ENCODE peak calls at places on chromosomes 16 and 17, in eight cellular contexts. Z is CD8-positive, alpha-beta memory T cell; Q is NCI-H510A treated with DMSO at 0.1 percent for 48 hours; O is activated T-helper 9 cell treated with anti-CD3 and anti-CD28 coated beads, Interleukin-2, amount 50 U/mL, for 16 hours; U is activated CD8-positive, alpha-beta memory T cell treated with anti-CD3 and anti-CD28 coated beads, Interleukin-2, amount 50 U/mL, for 48 hours; Y is activated CD8-positive, alpha-beta T cell treated with anti-CD3 and anti-CD28 coated beads, Interleukin-2, amount 10 ng/mL, durations not matched to agents 7 days and 5 days; P is RWPE1; K is AG08396. B is an unnamed sample.

GRCh38 chr17:61250335-61250890 is 149.2 kb upstream of the TBX2 start:
- DNase-seq in Z (no peak), K (no peak), P (no peak), U (no peak), Y (no peak), O (no peak), Q (no peak), B (no peak)

GRCh38 chr17:80315517-80316182 is 55.0 kb downstream of the RNF213 start:
- DNase-seq in Z (no peak), Q (no peak), O (no peak), U (no peak), Y (no peak), P (no peak), K (no peak), B (no peak)

GRCh38 chr17:68346448-68346847 is 55.2 kb downstream of the ARSG start:
- DNase-seq in Z (peak), O (peak), P (no peak), U (peak), K (no peak), Y (peak), Q (no peak), B (no peak)

GRCh38 chr17:77266213-77266612 is 125.4 kb downstream of the SEC14L1 start:
- DNase-seq in Y (no peak), Z (no peak), P (no peak), K (no peak), O (no peak), Q (no peak), U (no peak), B (no peak)

GRCh38 chr17:57550671-57551315 is 194.3 kb downstream of the CCDC182 start:
- DNase-seq in K (no peak), P (no peak), U (no peak), O (no peak), Y (no peak), Q (no peak), Z (no peak), B (no peak)

GRCh38 chr17:58005031-58005727 is 1.9 kb downstream of the SRSF1 start:
- DNase-seq in K (no peak), U (no peak), Q (no peak), O (no peak), P (no peak), Z (no peak), Y (no peak), B (no peak)

GRCh38 chr17:9151091-9151490 is 129.8 kb downstream of the NTN1 start:
- DNase-seq in Y (no peak), P (no peak), K (no peak), Q (no peak), O (no peak), U (no peak), Z (no peak), B (no peak)

GRCh38 chr16:31214705-31215286 is 877 bp downstream of the TRIM72 start:
- DNase-seq in O (no peak), P (no peak), Z (no peak), Q (peak), Y (no peak), U (no peak), K (no peak), B (no peak)

GRCh38 chr17:45172541-45173286 is 11.0 kb downstream of the HEXIM2 start:
- DNase-seq in O (no peak), Z (peak), Y (peak), K (peak), U (peak), Q (peak), P (peak), B (peak)

GRCh38 chr17:53630638-53631037 is 192.1 kb upstream of the KIF2B start:
- DNase-seq in Z (no peak), P (no peak), Y (no peak), Q (no peak), O (no peak), K (no peak), U (no peak), B (no peak)

GRCh38 chr17:4004517-4005295 is 40.5 kb upstream of the ATP2A3 start:
- DNase-seq in Z (peak), Y (peak), K (peak), Q (peak), P (peak), O (peak), U (peak), B (no peak)

GRCh38 chr17:56972111-56972730 is 5.7 kb upstream of the SCPEP1 start:
- DNase-seq in Q (no peak), P (no peak), Y (no peak), O (no peak), K (no peak), Z (no peak), U (no peak), B (no peak)

GRCh38 chr17:63033142-63033541 is 67.1 kb downstream of the TANC2 start:
- DNase-seq in Q (no peak), Z (no peak), P (no peak), K (no peak), U (no peak), Y (no peak), O (no peak), B (no peak)

GRCh38 chr17:79332011-79332410 is 257.4 kb downstream of the ENGASE start:
- DNase-seq in U (no peak), P (no peak), Y (no peak), Q (no peak), K (no peak), Z (no peak), O (no peak), B (no peak)

GRCh38 chr17:77772461-77772897 is 186.0 kb upstream of the TNRC6C start:
- DNase-seq in P (peak), O (peak), U (peak), Z (peak), Y (peak), Q (peak), K (no peak), B (no peak)

GRCh38 chr17:2776589-2777241 is 19.5 kb upstream of the RAP1GAP2 start:
- DNase-seq in U (no peak), O (no peak), Q (peak), Z (no peak), Y (no peak), K (no peak), P (no peak), B (no peak)

B was measured in epithelial cell of prostate.